ENCODE peak calls at places on chromosomes 1 and 21, in five cellular contexts. I is heart left ventricle, D is fibroblast of mammary gland, N is cardiac fibroblast, J is left ventricle myocardium inferior. B is an unnamed sample.

GRCh38 chr1:55277377-55278130 is 62.4 kb upstream of the USP24 start:
- DNase-seq in N (peak), J (peak), I (peak), D (peak), B (peak)

GRCh38 chr1:215526147-215526845 is 40.8 kb upstream of the KCTD3 start:
- DNase-seq in D (peak), N (peak), I (no peak), J (no peak), B (peak)

GRCh38 chr1:93573940-93574469 is 107.6 kb downstream of the BCAR3 start:
- DNase-seq in D (no peak), N (no peak), J (peak), I (no peak), B (no peak)

GRCh38 chr1:233905416-233906051 is 1.1 kb downstream of the SLC35F3 start:
- DNase-seq in J (no peak), I (no peak), D (no peak), N (no peak), B (no peak)

GRCh38 chr1:178534137-178534868 is 21.4 kb downstream of the TEX35 start:
- DNase-seq in I (no peak), D (no peak), J (no peak), N (no peak), B (no peak)

GRCh38 chr1:51898090-51898734 is 19.7 kb upstream of the NRDC start:
- DNase-seq in J (no peak), N (peak), I (no peak), D (peak), B (peak)

GRCh38 chr1:91099746-91100621 is 78.1 kb upstream of the ZNF644 start:
- DNase-seq in I (no peak), N (no peak), D (no peak), J (no peak), B (peak)

GRCh38 chr1:30068787-30069472 is 654.5 kb downstream of the MATN1 start:
- DNase-seq in N (no peak), I (no peak), D (no peak), J (no peak), B (no peak)

GRCh38 chr1:23791434-23792047 is 596 bp downstream of the LYPLA2 start:
- DNase-seq in D (no peak), J (peak), I (no peak), N (peak), B (peak)

GRCh38 chr1:109193653-109194590 is 19.8 kb upstream of the SARS1 start:
- DNase-seq in J (no peak), I (no peak), D (no peak), N (no peak), B (peak)

GRCh38 chr1:20255666-20256065 is 35.0 kb upstream of the VWA5B1 start:
- DNase-seq in J (no peak), I (no peak), D (peak), N (peak), B (peak)

GRCh38 chr1:181433931-181434330 is 49.4 kb upstream of the CACNA1E start:
- DNase-seq in J (no peak), D (no peak), I (no peak), N (no peak), B (no peak)

GRCh38 chr1:45552309-45552708 is 1.7 kb downstream of the AKR1A1 start:
- DNase-seq in J (no peak), I (no peak), D (no peak), N (no peak), B (peak)

GRCh38 chr1:97270508-97271307 is 549.1 kb downstream of the PTBP2 start:
- DNase-seq in J (no peak), I (no peak), D (no peak), N (peak), B (no peak)

GRCh38 chr1:83802023-83802422 is 196.9 kb downstream of the TTLL7 start:
- DNase-seq in J (no peak), I (no peak), D (no peak), N (no peak), B (no peak)

GRCh38 chr1:171480035-171480434 is 5.3 kb upstream of the PRRC2C start:
- DNase-seq in J (no peak), N (no peak), I (no peak), D (no peak), B (no peak)

GRCh38 chr1:47814592-47815436 is 182.4 kb downstream of the TRABD2B start:
- DNase-seq in N (no peak), I (no peak), J (no peak), D (no peak), B (no peak)

GRCh38 chr21:42565886-42566523 is 52.4 kb downstream of the SLC37A1 start:
- DNase-seq in J (no peak), I (no peak), D (no peak), N (no peak), B (no peak)

GRCh38 chr1:2544093-2544874 is 11.9 kb upstream of the TNFRSF14 start:
- DNase-seq in N (no peak), D (no peak), I (no peak), J (no peak), B (no peak)

GRCh38 chr1:110542730-110543129 is 23.8 kb upstream of the KCNA10 start:
- DNase-seq in N (peak), J (no peak), I (no peak), D (peak), B (peak)

GRCh38 chr1:247013391-247013790 is 5.5 kb upstream of the ZNF695 start:
- DNase-seq in D (no peak), N (no peak), J (no peak), I (no peak), B (no peak)

GRCh38 chr1:247008406-247008799 is 546 bp upstream of the ZNF695 start:
- DNase-seq in J (no peak), D (no peak), I (no peak), N (no peak), B (no peak)

DNA sequence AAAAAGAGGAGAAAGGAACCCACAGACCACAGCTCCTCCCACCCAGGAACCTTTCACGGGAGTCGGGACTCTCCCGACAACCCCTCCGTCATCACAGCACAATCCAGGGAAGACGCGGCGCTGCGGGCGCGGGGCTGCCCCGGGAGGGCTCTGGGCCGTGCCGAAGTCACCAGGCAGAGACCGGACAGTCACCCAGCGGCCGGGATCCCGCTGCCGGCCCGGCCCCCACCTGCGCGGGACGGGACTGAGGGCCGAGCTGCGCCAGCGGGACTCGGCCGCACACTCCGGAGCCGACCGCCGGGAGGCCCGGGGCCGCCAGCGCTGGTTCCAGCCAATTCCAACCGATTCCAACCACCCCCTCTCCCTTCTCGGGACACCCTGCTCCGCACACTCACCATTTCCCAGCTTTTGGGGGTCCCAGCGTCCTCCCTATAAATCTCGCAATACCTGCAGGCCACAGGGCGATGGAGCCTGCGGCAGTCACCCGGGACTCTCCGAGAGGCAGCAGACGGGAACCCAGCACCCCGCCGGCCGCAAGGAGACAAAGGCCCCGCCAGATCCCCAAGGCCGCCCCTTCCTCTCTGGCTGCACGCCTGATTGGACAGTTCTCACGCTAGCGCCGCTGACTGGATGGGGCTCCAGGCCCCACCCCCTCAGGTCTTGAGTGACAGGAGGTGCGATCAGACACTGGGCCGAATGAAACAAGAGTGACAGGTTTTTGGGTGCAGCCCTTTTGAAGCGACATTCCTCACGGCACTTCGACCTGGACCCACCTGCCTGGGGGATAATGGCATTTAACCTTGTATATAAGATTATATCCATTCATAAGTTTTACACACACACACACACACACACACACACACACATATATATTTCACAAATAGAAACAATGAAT is at the start of gene ZNF695:
- DNase-seq in N (peak), I (peak), D (peak), J (peak), B (peak)
- TF ChIP-seq CTCF in N (no peak), I (no peak), D (no peak), J (no peak), B (no peak)

DNA sequence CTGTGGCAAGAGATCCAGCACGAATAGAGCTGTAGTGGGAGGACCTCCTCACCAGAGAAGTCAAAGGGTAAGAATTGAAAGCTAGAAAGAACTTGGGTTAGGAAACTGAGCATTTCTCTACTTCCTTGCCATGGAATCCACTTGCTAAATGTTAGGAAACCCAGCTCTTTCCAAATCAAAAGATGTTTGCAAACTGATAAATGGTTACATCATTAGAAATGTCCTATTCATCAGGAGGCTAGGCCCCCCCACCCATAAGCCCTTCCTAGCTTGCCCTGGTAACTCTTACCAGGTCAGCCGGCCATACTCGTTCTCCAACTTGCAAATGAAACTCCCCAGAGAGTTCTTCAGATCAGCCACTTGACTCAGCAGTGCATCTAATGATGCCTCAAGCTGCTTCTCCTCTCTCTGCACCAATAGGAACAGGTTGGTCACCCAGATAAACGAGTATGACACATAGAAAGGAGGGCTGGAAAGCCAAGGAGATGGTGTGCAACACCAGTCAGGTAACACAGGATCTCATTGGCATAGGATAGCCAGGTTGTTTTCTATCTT is 1.5 kb downstream of the MED8 start:
- DNase-seq in N (no peak), D (peak), J (no peak), I (no peak), B (peak)
- H3K4me3 ChIP-seq in N (peak), D (peak), J (peak), I (no peak), B (no peak)

GRCh38 chr1:39698568-39698967 is 7.3 kb upstream of the HPCAL4 start:
- DNase-seq in N (no peak), D (no peak), J (no peak), I (no peak), B (no peak)

GRCh38 chr1:39699419-39699818 is 8.2 kb upstream of the HPCAL4 start:
- DNase-seq in N (no peak), D (no peak), J (no peak), I (no peak), B (no peak)

GRCh38 chr1:39694026-39694425 is 2.8 kb upstream of the HPCAL4 start:
- DNase-seq in J (no peak), N (no peak), I (no peak), D (no peak), B (peak)

GRCh38 chr1:39695011-39695410 is 3.8 kb upstream of the HPCAL4 start:
- DNase-seq in I (no peak), D (no peak), J (no peak), N (no peak), B (no peak)

DNA sequence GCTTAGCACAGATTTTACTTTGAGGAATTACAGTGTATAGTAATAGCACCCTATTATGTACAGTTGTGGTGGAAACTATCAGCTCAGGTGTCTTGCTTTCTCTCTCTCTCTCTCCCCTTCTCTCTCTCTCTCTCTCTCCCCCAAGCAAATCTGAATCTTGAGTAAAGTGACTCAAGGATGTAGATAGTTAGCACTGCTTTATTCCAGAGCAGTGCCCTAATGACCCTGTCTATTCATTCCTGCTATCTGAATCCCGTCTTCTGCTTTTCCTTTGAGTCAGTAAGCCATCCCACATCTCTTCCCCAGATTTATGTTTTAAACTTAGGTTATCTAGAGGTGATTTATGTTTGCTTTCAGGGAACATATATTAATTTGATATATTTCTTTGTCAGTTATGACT is 5.2 kb upstream of the HPCAL4 start:
- DNase-seq in J (no peak), I (no peak), N (no peak), D (no peak), B (no peak)
- TF ChIP-seq CTCF in J (no peak), I (no peak), N (no peak), D (no peak), B (no peak)

GRCh38 chr1:156689960-156690672 is 12.9 kb upstream of the NES start:
- DNase-seq in D (peak), N (no peak), I (no peak), J (no peak), B (peak)
- H3K4me3 ChIP-seq in D (peak), N (no peak), I (peak), J (no peak), B (peak)